ENCODE peak calls at places on chromosomes 2 and 18, in six cellular contexts. J, F, W, I, T and U are unnamed samples.

GRCh38 chr2:204199357-204199756 is 262.8 kb downstream of the ICOS start:
- DNase-seq in J (peak), F (no peak), W (no peak), I (no peak), T (no peak), U (no peak)

GRCh38 chr18:69528439-69528838 is 127.8 kb downstream of the DOK6 start:
- DNase-seq in J (peak), F (no peak), W (no peak), I (no peak), T (no peak), U (peak)

GRCh38 chr2:240223631-240224030 is 83.2 kb upstream of the OTOS start:
- DNase-seq in J (no peak), F (no peak), W (no peak), I (peak), T (no peak), U (no peak)

GRCh38 chr2:23073681-23074080 is 311.3 kb upstream of the KLHL29 start:
- DNase-seq in J (no peak), F (no peak), W (no peak), I (no peak), T (no peak), U (no peak)

GRCh38 chr18:79949571-79950439 is 1.6 kb downstream of the SLC66A2 start:
- DNase-seq in J (no peak), F (no peak), W (no peak), I (peak), T (peak), U (no peak)

GRCh38 chr18:9612215-9612830 is 2.0 kb downstream of the PPP4R1 start:
- DNase-seq in J (peak), F (no peak), W (no peak), I (no peak), T (peak), U (peak)

GRCh38 chr2:235419996-235420395 is 73.8 kb upstream of the AGAP1 start:
- DNase-seq in J (no peak), F (no peak), W (no peak), I (no peak), T (no peak), U (no peak)

GRCh38 chr2:126776701-126777619 is 121.0 kb downstream of the GYPC start:
- DNase-seq in J (peak), F (peak), W (peak), I (peak), T (peak), U (peak)

GRCh38 chr2:168526641-168527040 is 70.6 kb downstream of the CERS6 start:
- DNase-seq in J (peak), F (no peak), W (no peak), I (no peak), T (no peak), U (no peak)

GRCh38 chr2:229445501-229446294 is 174.6 kb upstream of the PID1 start:
- DNase-seq in J (peak), F (peak), W (peak), I (no peak), T (no peak), U (no peak)

GRCh38 chr2:121184248-121184862 is 100.6 kb downstream of the TFCP2L1 start:
- DNase-seq in J (no peak), F (no peak), W (no peak), I (no peak), T (no peak), U (no peak)

GRCh38 chr2:44291281-44292248 is 16.3 kb downstream of the SLC3A1 start:
- DNase-seq in J (peak), F (no peak), W (peak), I (peak), T (peak), U (peak)

GRCh38 chr2:74290466-74291216 is 52.6 kb downstream of the SLC4A5 start:
- DNase-seq in J (no peak), F (no peak), W (no peak), I (no peak), T (no peak), U (no peak)

GRCh38 chr2:9914384-9915065 is 37.0 kb upstream of the GRHL1 start:
- DNase-seq in J (peak), F (no peak), W (no peak), I (no peak), T (no peak), U (peak)

GRCh38 chr18:75884728-75885127 is 457.2 kb upstream of the SMIM21 start:
- DNase-seq in J (no peak), F (no peak), W (no peak), I (no peak), T (no peak), U (no peak)

GRCh38 chr2:126656311-126657145 is 570 bp downstream of the GYPC start:
- DNase-seq in J (no peak), F (no peak), W (no peak), I (no peak), T (peak), U (no peak)

GRCh38 chr2:810397-810796 is 133.2 kb upstream of the TMEM18 start:
- DNase-seq in J (no peak), F (no peak), W (no peak), I (no peak), T (no peak), U (no peak)